ENCODE peak calls at places on chromosome 1, in seven cellular contexts. B, I, N, A, J, V and W are unnamed samples.

GRCh38 chr1:239722080-239722479 is 335.7 kb downstream of the CHRM3 start:
- DNase-seq in B (no peak), I (no peak), N (no peak), A (no peak), J (no peak), V (no peak), W (no peak)

GRCh38 chr1:225772848-225773247 is 4.8 kb upstream of the SRP9 start:
- DNase-seq in B (no peak), I (no peak), N (no peak), A (peak; percentile 47), J (peak; percentile 74), V (no peak), W (no peak)

GRCh38 chr1:155038602-155039307 is 5.1 kb downstream of the DCST1 start:
- DNase-seq in B (no peak), I (no peak), N (no peak), A (peak; percentile 63), J (no peak), V (no peak), W (peak; percentile 26)

GRCh38 chr1:228016181-228016510 is 9.3 kb downstream of the WNT3A start:
- DNase-seq in B (no peak), I (no peak), N (no peak), A (no peak), J (no peak), V (no peak), W (no peak)

GRCh38 chr1:177442580-177442979 is 271.8 kb downstream of the BRINP2 start:
- DNase-seq in B (no peak), I (no peak), N (no peak), A (no peak), J (no peak), V (no peak), W (no peak)

GRCh38 chr1:44355582-44356305 is 687 bp upstream of the ERI3 start:
- DNase-seq in B (no peak), I (no peak), N (no peak), A (no peak), J (no peak), V (no peak), W (no peak)

GRCh38 chr1:90114521-90115141 is 119.7 kb downstream of the ZNF326 start:
- DNase-seq in B (no peak), I (no peak), N (peak; percentile 69), A (no peak), J (no peak), V (peak; percentile 9), W (peak; percentile 65)

GRCh38 chr1:116999596-116999995 is 2.0 kb upstream of the CD101 start:
- DNase-seq in B (no peak), I (no peak), N (no peak), A (no peak), J (no peak), V (no peak), W (no peak)

GRCh38 chr1:193569696-193570269 is 383.4 kb upstream of the B3GALT2 start:
- DNase-seq in B (no peak), I (no peak), N (peak; percentile 74), A (no peak), J (no peak), V (no peak), W (peak; percentile 93)

GRCh38 chr1:1122981-1123480 is 7.1 kb upstream of the C1orf159 start:
- DNase-seq in B (peak; percentile 51), I (no peak), N (peak; percentile 16), A (no peak), J (no peak), V (no peak), W (no peak)

GRCh38 chr1:10788592-10789006 is 7.8 kb downstream of the CASZ1 start:
- DNase-seq in B (no peak), I (no peak), N (no peak), A (peak; percentile 44), J (peak; percentile 73), V (no peak), W (peak; percentile 7)

GRCh38 chr1:8873506-8874229 is 4.8 kb downstream of the ENO1 start:
- DNase-seq in B (peak; percentile 43), I (peak; percentile 85), N (peak; percentile 97), A (peak; percentile 89), J (peak; percentile 97), V (no peak), W (peak; percentile 99)

GRCh38 chr1:236530286-236530685 is 6.5 kb downstream of the LGALS8 start:
- DNase-seq in B (no peak), I (no peak), N (no peak), A (no peak), J (no peak), V (no peak), W (no peak)